ENCODE peak calls at places on chromosomes 2 and 18, in eight cellular contexts. R is prostate gland, O is pancreas, I is heart right ventricle, Z is adrenal gland, N is psoas muscle, B is tibial nerve, G is endothelial cell of umbilical vein. P is an unnamed sample.

GRCh38 chr18:51687845-51688585 is 490.5 kb upstream of the MEX3C start:
- DNase-seq in N (no peak), G (no peak), B (no peak), Z (no peak), O (no peak), I (no peak), R (no peak), P (no peak)

GRCh38 chr2:39455826-39456225 is 18.7 kb upstream of the MAP4K3 start:
- DNase-seq in N (no peak), O (no peak), Z (no peak), I (no peak), B (no peak), G (no peak), R (no peak), P (no peak)

GRCh38 chr2:73981081-73981968 is 3.4 kb upstream of the TET3 start:
- DNase-seq in B (no peak), Z (no peak), N (peak; percentile 49), R (no peak), G (no peak), I (no peak), O (peak; percentile 50), P (peak; percentile 69)

GRCh38 chr2:144510206-144510991 is 9.5 kb downstream of the ZEB2 start:
- DNase-seq in G (peak; percentile 20), R (no peak), Z (no peak), O (no peak), B (no peak), N (no peak), I (peak; percentile 55), P (no peak)

GRCh38 chr2:230447455-230448451 is 31.8 kb downstream of the SP100 start:
- DNase-seq in R (no peak), I (no peak), G (peak; percentile 11), O (no peak), N (no peak), Z (no peak), B (no peak), P (no peak)

GRCh38 chr2:1024981-1025380 is 74.3 kb downstream of the SNTG2 start:
- DNase-seq in N (no peak), B (no peak), R (no peak), Z (no peak), G (no peak), I (no peak), O (no peak), P (no peak)

GRCh38 chr18:55387139-55387984 is 200.6 kb downstream of the TCF4 start:
- DNase-seq in I (peak; percentile 70), B (no peak), G (peak; percentile 77), R (no peak), N (no peak), O (no peak), Z (no peak), P (no peak)

GRCh38 chr18:53004798-53005197 is 664.8 kb downstream of the DCC start:
- DNase-seq in O (no peak), R (no peak), Z (no peak), B (no peak), N (no peak), I (no peak), G (no peak), P (no peak)

GRCh38 chr2:12935226-12935625 is 218.5 kb downstream of the TRIB2 start:
- DNase-seq in N (no peak), G (no peak), I (no peak), B (no peak), Z (no peak), O (no peak), R (no peak), P (no peak)

GRCh38 chr2:96949701-96950350 is 36.6 kb downstream of the FAM178B start:
- DNase-seq in R (no peak), I (no peak), Z (no peak), O (no peak), G (no peak), B (no peak), N (no peak), P (no peak)

GRCh38 chr2:161578998-161579397 is 45.2 kb upstream of the SLC4A10 start:
- DNase-seq in N (no peak), I (no peak), B (no peak), O (no peak), R (no peak), Z (no peak), G (no peak), P (no peak)

GRCh38 chr2:219245148-219245898 is at the start of the genes GLB1L and STK16:
- DNase-seq in I (peak; percentile 95), G (peak; percentile 91), N (peak; percentile 96), O (peak; percentile 93), Z (peak; percentile 94), B (peak; percentile 90), R (peak; percentile 88), P (peak; percentile 99)

GRCh38 chr2:27270680-27271079 is 4.6 kb upstream of the DNAJC5G start:
- DNase-seq in G (no peak), B (no peak), R (no peak), Z (no peak), I (no peak), N (no peak), O (no peak), P (no peak)

GRCh38 chr2:237870126-237870525 is 10.7 kb downstream of the RAMP1 start:
- DNase-seq in R (no peak), O (no peak), B (no peak), I (no peak), N (no peak), Z (no peak), G (no peak), P (peak; percentile 74)

GRCh38 chr2:217127744-217128143 is 267.9 kb upstream of the TNP1 start:
- DNase-seq in G (no peak), O (no peak), N (no peak), I (no peak), B (no peak), Z (no peak), R (no peak), P (no peak)

GRCh38 chr2:66445781-66446177 is 10.9 kb downstream of the MEIS1 start:
- DNase-seq in R (no peak), N (peak; percentile 30), O (peak; percentile 54), G (no peak), B (no peak), Z (peak; percentile 43), I (no peak), P (peak; percentile 80)

GRCh38 chr2:1717129-1717528 is 27.2 kb downstream of the PXDN start:
- DNase-seq in G (peak; percentile 82), Z (no peak), I (peak; percentile 69), N (no peak), O (no peak), R (peak; percentile 91), B (no peak), P (no peak)

GRCh38 chr2:158761626-158762025 is 33.5 kb upstream of the DAPL1 start:
- DNase-seq in I (no peak), O (no peak), R (peak; percentile 77), Z (no peak), G (no peak), N (no peak), B (no peak), P (no peak)

GRCh38 chr18:76979906-76980305 is 152.7 kb downstream of the MBP start:
- DNase-seq in N (no peak), B (no peak), I (no peak), R (no peak), G (no peak), O (no peak), Z (peak; percentile 7), P (no peak)

DNA sequence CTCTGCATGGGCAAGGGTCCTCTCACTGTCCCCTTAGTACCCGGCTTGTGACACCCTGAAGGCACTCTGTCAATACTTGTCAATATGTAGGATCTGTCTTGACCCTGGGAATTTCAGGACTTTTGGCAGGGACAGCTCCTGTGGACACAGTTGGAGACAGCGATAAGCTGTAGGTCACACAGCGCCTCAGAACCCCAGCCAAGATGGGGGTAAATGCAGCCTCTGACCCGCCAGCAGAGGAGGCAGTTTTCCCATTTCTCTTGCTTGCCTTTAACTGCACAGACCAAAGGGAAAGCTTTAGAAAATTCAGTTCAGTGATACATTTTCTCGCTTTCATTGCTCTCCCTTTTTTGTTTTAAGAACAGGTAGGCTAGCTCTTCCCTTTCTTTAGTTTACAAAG is 54.8 kb upstream of the KLHL29 start:
- DNase-seq in Z (no peak), N (no peak), G (peak; percentile 21), B (no peak), O (no peak), I (no peak), R (no peak), P (no peak)
- H3K27me3 ChIP-seq in Z (no peaks in the 10 kb centered on the region), N (no peaks in the 10 kb centered on the region), G (no peaks in the 10 kb centered on the region), B (no peaks in the 10 kb centered on the region), O (no peaks in the 10 kb centered on the region), I (peaks cover 21% of the 10 kb centered on the region), R (no peaks in the 10 kb centered on the region), P (no peaks in the 10 kb centered on the region)

DNA sequence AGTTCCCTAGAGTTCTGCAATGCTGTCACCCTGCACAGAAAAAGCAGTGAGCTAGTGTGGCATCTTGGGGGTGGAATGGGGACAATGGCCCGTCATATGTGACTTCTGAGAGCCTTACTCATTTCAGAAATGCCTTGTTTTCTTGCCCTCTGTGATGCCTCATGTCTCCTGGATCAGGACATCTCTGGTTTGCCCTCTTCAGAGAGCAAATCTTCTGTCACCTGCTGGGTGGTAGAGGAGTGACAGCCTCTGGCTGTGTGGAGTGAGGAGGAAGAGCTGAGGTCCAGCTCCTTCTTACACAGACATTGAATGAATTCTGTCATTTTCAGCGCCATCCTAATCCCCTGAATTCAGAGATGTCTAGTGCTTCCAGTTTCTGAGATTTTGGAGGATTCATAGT is 55.6 kb upstream of the PHLPP1 start:
- DNase-seq in O (no peak), I (no peak), N (no peak), R (no peak), Z (no peak), G (no peak), B (no peak), P (no peak)
- TF ChIP-seq CTCF in O (no peak), I (no peak), N (no peak), R (no peak), Z (no peak), G (no peak), B (no peak), P (no peak)

GRCh38 chr2:16645771-16646559 is 19.7 kb downstream of the CYRIA start:
- DNase-seq in Z (no peak), O (no peak), I (no peak), B (no peak), N (no peak), R (no peak), G (no peak), P (no peak)
- H3K27me3 ChIP-seq in Z (no peaks in the 10 kb centered on the region), O (no peaks in the 10 kb centered on the region), I (no peaks in the 10 kb centered on the region), B (no peaks in the 10 kb centered on the region), N (no peaks in the 10 kb centered on the region), R (no peaks in the 10 kb centered on the region), G (no peaks in the 10 kb centered on the region), P (no peaks in the 10 kb centered on the region)

GRCh38 chr2:3107567-3107966 is 270.1 kb downstream of the EIPR1 start:
- DNase-seq in Z (no peak), O (no peak), N (no peak), G (no peak), B (no peak), R (no peak), I (no peak), P (no peak)
- TF ChIP-seq CTCF in Z (no peak), O (no peak), N (no peak), G (no peak), B (no peak), R (no peak), I (no peak), P (no peak)

GRCh38 chr18:59282341-59282740 is 9.1 kb upstream of the RAX start:
- DNase-seq in G (no peak), N (no peak), R (no peak), O (no peak), I (no peak), Z (no peak), B (no peak), P (no peak)
- H3K27me3 ChIP-seq in G (peaks cover 17% of the 10 kb centered on the region), N (peaks cover 7% of the 10 kb centered on the region), R (peaks cover 6% of the 10 kb centered on the region), O (peaks cover 3% of the 10 kb centered on the region), I (peaks cover 92% of the 10 kb centered on the region), Z (peaks cover 30% of the 10 kb centered on the region), B (peaks cover 37% of the 10 kb centered on the region), P (no peaks in the 10 kb centered on the region)